ENCODE peak calls at places on chromosomes 7 and 10, in four cellular contexts. B, N, K and Q are unnamed samples.

GRCh38 chr10:120586471-120586872 is 129.4 kb downstream of the PLPP4 start:
- DNase-seq in N (no peak), B (no peak), K (no peak), Q (no peak)

GRCh38 chr7:108340856-108341411 is 115.3 kb downstream of the NRCAM start:
- DNase-seq in B (peak), N (no peak), K (no peak), Q (no peak)

GRCh38 chr7:2629740-2630681 is 1.8 kb upstream of the TTYH3 start:
- DNase-seq in B (peak), N (no peak), K (no peak), Q (no peak)

GRCh38 chr7:77989981-77990566 is 191.5 kb downstream of the PHTF2 start:
- DNase-seq in K (peak), N (no peak), B (no peak), Q (no peak)

GRCh38 chr7:73439305-73439704 is 5.7 kb downstream of the FZD9 start:
- DNase-seq in K (no peak), N (no peak), B (no peak), Q (no peak)

GRCh38 chr7:64889686-64890162 is 13.3 kb upstream of the ZNF273 start:
- DNase-seq in B (no peak), K (no peak), N (no peak), Q (no peak)

GRCh38 chr7:26863504-26864308 is 684 bp downstream of the SKAP2 start:
- DNase-seq in N (peak), K (peak), B (peak), Q (peak)

GRCh38 chr7:7920481-7920880 is 48.1 kb upstream of the GLCCI1 start:
- DNase-seq in N (peak), B (no peak), K (no peak), Q (no peak)

GRCh38 chr10:98299341-98299740 is 31.3 kb upstream of the LOXL4 start:
- DNase-seq in N (no peak), K (peak), B (no peak), Q (no peak)

GRCh38 chr10:34172936-34173533 is 642.1 kb downstream of the PARD3 start:
- DNase-seq in K (no peak), B (peak), N (no peak), Q (no peak)

GRCh38 chr7:111074772-111075152 is 16.2 kb upstream of the LRRN3 start:
- DNase-seq in K (peak), B (no peak), N (no peak), Q (no peak)

GRCh38 chr7:894164-894867 is 18.0 kb downstream of the GET4 start:
- DNase-seq in N (no peak), B (no peak), K (no peak), Q (no peak)
- TF ChIP-seq TARDBP in N (no peak), B (no peak), K (no peak), Q (no peak)

DNA sequence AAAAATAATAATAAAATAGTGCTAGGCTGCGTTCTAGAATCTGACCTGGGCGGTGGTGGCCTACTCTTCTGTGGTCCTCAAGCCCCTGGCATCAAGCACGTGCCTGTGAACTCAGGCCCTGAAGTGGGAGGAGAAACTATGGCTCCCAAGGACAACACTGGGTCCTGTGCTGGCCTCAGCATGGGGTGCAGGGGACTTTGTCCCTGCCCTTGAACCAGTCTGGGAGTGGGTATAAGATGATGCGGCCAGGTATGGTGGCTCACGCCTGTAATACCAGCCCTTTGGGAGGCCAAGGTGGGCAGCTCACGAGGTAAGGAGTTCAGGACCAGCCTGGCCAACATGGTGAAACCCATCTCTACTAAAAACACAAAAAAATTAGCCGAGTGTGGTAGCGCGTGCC is 5.5 kb downstream of the ZP3 start:
- DNase-seq in B (no peak), K (no peak), N (no peak), Q (no peak)
- TF ChIP-seq SP1 in B (no peak), K (no peak), N (no peak), Q (no peak)

GRCh38 chr10:118689070-118689858 is 65.5 kb downstream of the CACUL1 start:
- DNase-seq in B (no peak), N (no peak), K (no peak), Q (no peak)

GRCh38 chr10:118698421-118698820 is 56.3 kb downstream of the CACUL1 start:
- DNase-seq in K (peak), N (peak), B (peak), Q (peak)

GRCh38 chr10:118692911-118693310 is 61.9 kb downstream of the CACUL1 start:
- DNase-seq in N (no peak), K (no peak), B (no peak), Q (no peak)

GRCh38 chr10:118694848-118695247 is 59.9 kb downstream of the CACUL1 start:
- DNase-seq in B (no peak), K (no peak), N (no peak), Q (no peak)
- TF ChIP-seq TARDBP in B (no peak), K (no peak), N (no peak), Q (no peak)

DNA sequence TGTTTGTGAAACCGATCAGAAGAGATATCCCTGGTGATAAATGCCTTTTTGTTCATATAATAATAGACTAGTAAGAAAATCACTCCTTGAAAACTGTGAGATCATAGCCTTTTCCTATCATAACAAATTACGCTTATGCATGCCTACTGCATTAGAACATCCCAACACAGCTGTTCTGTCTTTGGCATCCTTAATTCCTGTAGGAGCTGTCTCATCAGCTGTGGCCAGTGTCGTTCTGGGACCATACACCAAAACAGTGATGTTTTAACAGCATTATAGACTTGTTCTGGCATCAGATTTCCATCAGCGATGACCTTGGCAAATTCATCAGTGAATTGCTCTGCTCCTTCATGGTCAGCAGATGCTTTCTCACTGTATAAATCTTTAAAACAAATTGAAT is 423.6 kb upstream of the LRGUK start:
- DNase-seq in B (no peak), K (no peak), N (no peak), Q (no peak)
- TF ChIP-seq SP1 in B (no peak), K (no peak), N (no peak), Q (no peak)

DNA sequence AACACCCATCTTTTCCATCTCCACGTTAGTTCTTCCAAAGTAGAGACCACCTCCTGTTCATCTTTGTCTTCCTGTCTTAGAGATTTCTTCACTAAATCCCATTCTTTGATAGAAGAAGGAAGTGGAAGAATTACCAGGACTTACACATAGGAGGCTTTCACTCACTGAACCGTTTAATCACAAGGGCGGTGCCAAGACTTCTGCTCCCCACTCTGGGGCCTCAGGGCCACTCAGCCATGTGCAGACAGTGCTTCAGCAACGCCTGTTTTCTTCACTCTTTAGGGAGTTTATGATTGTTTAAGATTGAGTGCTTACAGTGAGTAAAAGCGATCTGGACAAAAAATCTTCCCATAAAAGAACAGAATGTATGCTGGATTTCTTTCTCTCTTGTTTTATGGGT is 63.9 kb upstream of the SORCS3 start:
- DNase-seq in K (no peak), B (no peak), N (no peak), Q (no peak)
- TF ChIP-seq TARDBP in K (no peak), B (no peak), N (no peak), Q (no peak)

GRCh38 chr10:68559251-68559650 is 886 bp upstream of the TET1 start:
- DNase-seq in B (no peak), K (no peak), N (no peak), Q (no peak)

GRCh38 chr10:68561804-68562649 is 1.9 kb downstream of the TET1 start:
- DNase-seq in K (peak), B (no peak), N (no peak), Q (peak)

GRCh38 chr10:68559872-68560200 is 301 bp upstream of the TET1 start:
- DNase-seq in N (no peak), B (no peak), K (no peak), Q (no peak)

GRCh38 chr10:68560916-68561691 is 967 bp downstream of the TET1 start:
- DNase-seq in B (peak), K (peak), N (no peak), Q (peak)

DNA sequence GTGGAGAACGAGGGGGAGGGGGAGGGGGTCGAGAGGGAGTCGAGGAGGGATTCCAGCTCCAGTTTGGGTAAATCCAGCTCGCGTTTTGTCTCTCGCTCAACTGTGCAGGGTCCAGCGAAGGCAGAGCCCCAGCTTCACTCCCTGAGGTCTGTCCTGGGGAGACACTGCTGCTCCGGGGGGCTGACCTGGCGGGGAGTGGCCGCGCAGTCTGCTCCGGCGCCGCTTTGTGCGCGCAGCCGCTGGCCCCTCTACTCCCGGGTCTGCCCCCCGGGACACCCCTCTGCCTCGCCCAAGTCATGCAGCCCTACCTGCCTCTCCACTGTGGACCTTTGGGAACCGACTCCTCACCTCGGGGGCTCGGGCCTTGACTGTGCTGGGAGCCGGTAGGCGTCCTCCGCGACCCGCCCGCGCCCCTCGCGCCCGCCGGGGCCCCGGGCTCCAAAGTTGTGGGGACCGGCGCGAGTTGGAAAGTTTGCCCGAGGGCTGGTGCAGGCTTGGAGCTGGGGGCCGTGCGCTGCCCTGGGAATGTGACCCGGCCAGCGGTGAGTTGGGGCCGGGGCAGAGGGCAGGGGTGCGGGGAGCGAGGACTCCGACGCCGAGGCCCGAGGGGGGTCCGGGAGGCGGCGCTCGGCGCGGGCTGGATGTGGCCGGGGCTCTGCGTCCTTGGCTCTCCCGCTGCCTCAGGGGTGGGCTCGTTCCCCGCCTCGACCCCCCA is at the start of gene TET1:
- DNase-seq in K (peak), B (peak), N (no peak), Q (peak)
- TF ChIP-seq SP1 in K (peak), B (no peak), N (peak), Q (no peak)

DNA sequence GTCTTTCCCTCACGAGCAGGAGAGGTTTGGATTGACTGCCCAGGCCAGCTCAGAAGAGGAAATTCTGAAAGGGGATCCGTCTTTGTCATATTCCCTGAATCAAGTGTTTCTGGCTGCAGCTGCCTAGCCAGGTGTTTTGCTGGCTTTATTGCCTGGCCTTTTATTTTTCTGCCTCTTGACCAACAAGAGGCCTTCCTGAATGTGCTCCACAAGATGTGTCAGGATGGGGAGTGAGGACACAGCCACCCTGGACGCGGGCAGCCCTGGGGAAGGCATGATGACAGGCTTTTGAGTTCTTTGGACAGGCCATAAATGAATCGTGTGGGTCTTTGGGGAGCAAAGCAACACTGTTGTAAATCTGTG is 163.6 kb downstream of the CAMK1D start:
- DNase-seq in K (no peak), B (no peak), N (no peak), Q (no peak)
- TF ChIP-seq TARDBP in K (no peak), B (no peak), N (no peak), Q (no peak)